ENCODE peak calls at places on chromosomes 5 and 9, in eight cellular contexts. T, B, O, Z, W, I, D and Q are unnamed samples.

GRCh38 chr9:135255843-135256567 is 168.5 kb downstream of the OLFM1 start:
- DNase-seq in T (no peak), B (no peak), O (peak), Z (no peak), W (no peak), I (no peak), D (no peak), Q (no peak)

GRCh38 chr5:135879591-135879990 is 16.1 kb downstream of the IL9 start:
- DNase-seq in T (no peak), B (no peak), O (no peak), Z (no peak), W (no peak), I (no peak), D (no peak), Q (no peak)

GRCh38 chr5:124872615-124873014 is 126.2 kb upstream of the ZNF608 start:
- DNase-seq in T (no peak), B (no peak), O (no peak), Z (no peak), W (no peak), I (no peak), D (no peak), Q (no peak)

GRCh38 chr9:135939351-135940265 is 21.6 kb downstream of the UBAC1 start:
- DNase-seq in T (peak), B (no peak), O (peak), Z (no peak), W (no peak), I (no peak), D (no peak), Q (no peak)

GRCh38 chr9:35350827-35351549 is 138.9 kb upstream of the RUSC2 start:
- DNase-seq in T (no peak), B (peak), O (no peak), Z (no peak), W (no peak), I (no peak), D (no peak), Q (peak)

GRCh38 chr5:39158127-39158593 is 61.2 kb downstream of the FYB1 start:
- DNase-seq in T (no peak), B (no peak), O (no peak), Z (no peak), W (no peak), I (no peak), D (peak), Q (no peak)

GRCh38 chr9:17318821-17319320 is 184.0 kb downstream of the CNTLN start:
- DNase-seq in T (no peak), B (peak), O (no peak), Z (no peak), W (no peak), I (no peak), D (no peak), Q (peak)

GRCh38 chr9:5450360-5451051 is at the start of gene CD274:
- DNase-seq in T (peak), B (peak), O (peak), Z (peak), W (peak), I (peak), D (peak), Q (peak)

GRCh38 chr5:132777209-132778069 is at the start of gene SEPTIN8:
- DNase-seq in T (peak), B (no peak), O (peak), Z (peak), W (peak), I (peak), D (peak), Q (no peak)

GRCh38 chr5:153610009-153610408 is 119.5 kb downstream of the GRIA1 start:
- DNase-seq in T (no peak), B (no peak), O (no peak), Z (no peak), W (no peak), I (no peak), D (no peak), Q (no peak)

GRCh38 chr5:7876867-7877266 is 7.9 kb downstream of the MTRR start:
- DNase-seq in T (peak), B (peak), O (no peak), Z (no peak), W (no peak), I (no peak), D (no peak), Q (peak)

GRCh38 chr9:29322240-29322639 is 1749.0 kb upstream of the C9orf72 start:
- DNase-seq in T (peak), B (no peak), O (no peak), Z (no peak), W (no peak), I (no peak), D (no peak), Q (peak)

GRCh38 chr9:129183495-129184308 is 5.6 kb upstream of the IER5L start:
- DNase-seq in T (peak), B (no peak), O (no peak), Z (no peak), W (no peak), I (no peak), D (no peak), Q (peak)

GRCh38 chr5:171162602-171163001 is 146.4 kb upstream of the TLX3 start:
- DNase-seq in T (peak), B (peak), O (no peak), Z (peak), W (no peak), I (no peak), D (no peak), Q (peak)

GRCh38 chr5:72355706-72356299 is 35.6 kb downstream of the PTCD2 start:
- DNase-seq in T (no peak), B (no peak), O (peak), Z (peak), W (peak), I (no peak), D (peak), Q (peak)

GRCh38 chr5:138739938-138740337 is 13.3 kb upstream of the CTNNA1 start:
- DNase-seq in T (no peak), B (no peak), O (no peak), Z (no peak), W (no peak), I (no peak), D (no peak), Q (no peak)

GRCh38 chr5:135568241-135568640 is 10.6 kb downstream of the CXCL14 start:
- DNase-seq in T (no peak), B (no peak), O (no peak), Z (no peak), W (no peak), I (no peak), D (no peak), Q (no peak)

GRCh38 chr9:134323741-134324358 is 2.4 kb upstream of the RXRA start:
- DNase-seq in T (no peak), B (peak), O (peak), Z (no peak), W (peak), I (no peak), D (peak), Q (peak)

GRCh38 chr9:5184776-5185175 is 663 bp downstream of the INSL6 start:
- DNase-seq in T (no peak), B (no peak), O (no peak), Z (no peak), W (no peak), I (no peak), D (no peak), Q (no peak)

GRCh38 chr5:8770431-8770830 is 775.4 kb downstream of the SEMA5A start:
- DNase-seq in T (no peak), B (no peak), O (no peak), Z (no peak), W (no peak), I (no peak), D (no peak), Q (peak)

GRCh38 chr5:28374492-28374934 is 1336.1 kb upstream of the CDH9 start:
- DNase-seq in T (no peak), B (peak), O (no peak), Z (no peak), W (no peak), I (no peak), D (no peak), Q (peak)

GRCh38 chr5:143219696-143220095 is 183.8 kb downstream of the NR3C1 start:
- DNase-seq in T (no peak), B (no peak), O (no peak), Z (no peak), W (no peak), I (no peak), D (no peak), Q (peak)

GRCh38 chr5:118033686-118034338 is 954.5 kb downstream of the DTWD2 start:
- DNase-seq in T (no peak), B (no peak), O (peak), Z (no peak), W (no peak), I (no peak), D (no peak), Q (no peak)

GRCh38 chr5:137315534-137316345 is 183.4 kb downstream of the SPOCK1 start:
- DNase-seq in T (no peak), B (no peak), O (no peak), Z (no peak), W (no peak), I (no peak), D (peak), Q (no peak)

GRCh38 chr9:81082251-81082650 is 607.1 kb downstream of the TLE1 start:
- DNase-seq in T (no peak), B (peak), O (no peak), Z (no peak), W (no peak), I (no peak), D (no peak), Q (no peak)

GRCh38 chr5:177300236-177300880 is 3.2 kb downstream of the RAB24 start:
- DNase-seq in T (peak), B (peak), O (no peak), Z (peak), W (no peak), I (peak), D (peak), Q (peak)

GRCh38 chr9:14317667-14318255 is 3.8 kb upstream of the NFIB start:
- DNase-seq in T (no peak), B (no peak), O (no peak), Z (no peak), W (no peak), I (no peak), D (no peak), Q (no peak)

GRCh38 chr5:153672347-153673090 is 182.0 kb downstream of the GRIA1 start:
- DNase-seq in T (no peak), B (peak), O (no peak), Z (no peak), W (no peak), I (no peak), D (no peak), Q (no peak)

GRCh38 chr5:65791721-65792698 is 70.0 kb downstream of the NLN start:
- DNase-seq in T (no peak), B (peak), O (no peak), Z (no peak), W (peak), I (no peak), D (no peak), Q (no peak)

GRCh38 chr9:77848897-77849296 is 182.7 kb downstream of the GNAQ start:
- DNase-seq in T (no peak), B (peak), O (peak), Z (no peak), W (no peak), I (no peak), D (peak), Q (peak)

GRCh38 chr9:37555786-37556185 is 20.4 kb downstream of the FBXO10 start:
- DNase-seq in T (no peak), B (peak), O (no peak), Z (no peak), W (no peak), I (no peak), D (no peak), Q (peak)

GRCh38 chr5:58077387-58077786 is 382.5 kb downstream of the PLK2 start:
- DNase-seq in T (no peak), B (no peak), O (no peak), Z (no peak), W (no peak), I (no peak), D (no peak), Q (peak)

GRCh38 chr9:31304576-31304975 is 1079.9 kb upstream of the ACO1 start:
- DNase-seq in T (no peak), B (peak), O (no peak), Z (no peak), W (no peak), I (no peak), D (no peak), Q (peak)

GRCh38 chr5:67234671-67235176 is 38.1 kb upstream of the CD180 start:
- DNase-seq in T (no peak), B (peak), O (peak), Z (no peak), W (no peak), I (no peak), D (no peak), Q (peak)

GRCh38 chr9:18260527-18260926 is 213.4 kb upstream of the ADAMTSL1 start:
- DNase-seq in T (no peak), B (peak), O (no peak), Z (no peak), W (no peak), I (no peak), D (no peak), Q (no peak)

GRCh38 chr5:32526815-32527214 is 58.5 kb upstream of the SUB1 start:
- DNase-seq in T (no peak), B (no peak), O (no peak), Z (no peak), W (no peak), I (no peak), D (no peak), Q (no peak)

GRCh38 chr5:52909192-52909591 is 80.0 kb upstream of the ITGA2 start:
- DNase-seq in T (no peak), B (no peak), O (no peak), Z (no peak), W (no peak), I (no peak), D (no peak), Q (peak)

DNA sequence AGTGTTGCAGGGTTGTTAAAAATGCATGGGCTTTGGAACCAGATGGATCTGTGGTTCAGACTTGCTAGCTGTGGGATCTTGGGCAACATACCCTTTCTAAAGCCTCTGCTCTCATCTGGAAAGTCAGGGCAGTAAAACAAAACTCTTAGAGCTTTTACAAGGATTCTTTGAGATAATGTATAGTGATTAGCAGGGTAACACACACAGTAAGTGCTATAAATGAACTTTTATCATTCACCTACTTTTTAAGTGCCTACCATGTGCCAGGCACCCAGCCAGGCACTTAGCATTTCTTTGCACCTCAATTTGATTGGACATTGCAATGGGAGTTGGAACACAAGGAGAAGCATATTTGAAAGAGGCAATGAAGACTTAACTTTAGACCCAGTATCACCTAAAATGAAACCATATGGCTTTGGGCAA is 208.6 kb upstream of the PAPPA start:
- DNase-seq in T (no peak), B (no peak), O (no peak), Z (no peak), W (no peak), I (no peak), D (no peak), Q (no peak)
- H3K4me3 ChIP-seq in T (no peak), B (no peak), O (no peak), Z (no peak), W (no peak), I (no peak), D (no peak), Q (no peak)

DNA sequence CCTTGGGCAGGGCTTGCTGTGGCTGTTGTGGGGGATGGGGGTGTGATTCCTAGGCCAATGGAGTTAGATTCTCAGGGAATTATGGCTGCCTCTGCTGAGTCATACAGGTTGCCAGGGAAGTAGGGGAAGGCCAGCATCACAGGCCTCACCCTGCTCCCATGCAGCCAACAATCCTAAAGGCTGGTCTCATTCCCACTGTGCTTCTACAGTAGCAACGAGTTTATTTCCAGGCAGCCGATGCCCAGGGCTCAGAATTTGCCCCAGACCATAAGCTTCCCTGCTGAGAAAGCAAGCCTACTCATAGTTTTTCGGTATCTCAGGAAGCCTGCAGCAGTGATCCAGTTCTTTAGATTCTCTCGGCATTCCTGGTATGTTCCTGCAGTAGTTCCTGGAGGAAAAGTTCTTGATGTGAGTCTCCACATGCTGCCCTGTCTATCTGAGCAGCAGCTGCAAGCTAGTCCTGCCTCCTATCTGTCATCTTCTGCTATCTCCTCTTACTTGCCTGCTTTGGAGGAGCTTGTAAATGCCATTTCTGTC is 59.3 kb upstream of the SELENOP start:
- DNase-seq in T (no peak), B (no peak), O (no peak), Z (no peak), W (no peak), I (no peak), D (no peak), Q (peak)
- TF ChIP-seq CTCF in T (no peak), B (no peak), O (no peak), Z (no peak), W (peak), I (no peak), D (no peak), Q (peak)

GRCh38 chr9:33294670-33295432 is 4.5 kb downstream of the NFX1 start:
- DNase-seq in T (peak), B (no peak), O (no peak), Z (no peak), W (no peak), I (no peak), D (no peak), Q (no peak)

GRCh38 chr9:33300546-33300945 is 10.2 kb downstream of the NFX1 start:
- DNase-seq in T (no peak), B (no peak), O (no peak), Z (no peak), W (no peak), I (no peak), D (no peak), Q (no peak)

GRCh38 chr9:33295571-33295970 is 5.3 kb downstream of the NFX1 start:
- DNase-seq in T (peak), B (no peak), O (no peak), Z (no peak), W (no peak), I (no peak), D (no peak), Q (no peak)

GRCh38 chr9:33293782-33294181 is 3.5 kb downstream of the NFX1 start:
- DNase-seq in T (no peak), B (no peak), O (no peak), Z (no peak), W (no peak), I (no peak), D (no peak), Q (no peak)

GRCh38 chr9:33297455-33297854 is 7.1 kb downstream of the NFX1 start:
- DNase-seq in T (peak), B (no peak), O (no peak), Z (no peak), W (no peak), I (no peak), D (peak), Q (peak)
- H3K4me3 ChIP-seq in T (peak), B (no peak), O (peak), Z (no peak), W (no peak), I (peak), D (no peak), Q (no peak)

GRCh38 chr9:75101004-75101601 is 12.8 kb downstream of the OSTF1 start:
- DNase-seq in T (no peak), B (no peak), O (no peak), Z (peak), W (no peak), I (no peak), D (no peak), Q (no peak)
- TF ChIP-seq CTCF in T (no peak), B (no peak), O (no peak), Z (no peak), W (no peak), I (no peak), D (no peak), Q (no peak)

GRCh38 chr5:68480385-68480940 is 264.9 kb downstream of the PIK3R1 start:
- DNase-seq in T (no peak), B (no peak), O (no peak), Z (no peak), W (no peak), I (no peak), D (no peak), Q (no peak)

GRCh38 chr5:68476854-68477253 is 261.3 kb downstream of the PIK3R1 start:
- DNase-seq in T (no peak), B (no peak), O (no peak), Z (peak), W (no peak), I (no peak), D (no peak), Q (no peak)

GRCh38 chr5:68475476-68475875 is 259.9 kb downstream of the PIK3R1 start:
- DNase-seq in T (no peak), B (no peak), O (no peak), Z (no peak), W (no peak), I (no peak), D (no peak), Q (no peak)

GRCh38 chr5:68479524-68479923 is 264.0 kb downstream of the PIK3R1 start:
- DNase-seq in T (no peak), B (no peak), O (no peak), Z (no peak), W (no peak), I (no peak), D (no peak), Q (no peak)

DNA sequence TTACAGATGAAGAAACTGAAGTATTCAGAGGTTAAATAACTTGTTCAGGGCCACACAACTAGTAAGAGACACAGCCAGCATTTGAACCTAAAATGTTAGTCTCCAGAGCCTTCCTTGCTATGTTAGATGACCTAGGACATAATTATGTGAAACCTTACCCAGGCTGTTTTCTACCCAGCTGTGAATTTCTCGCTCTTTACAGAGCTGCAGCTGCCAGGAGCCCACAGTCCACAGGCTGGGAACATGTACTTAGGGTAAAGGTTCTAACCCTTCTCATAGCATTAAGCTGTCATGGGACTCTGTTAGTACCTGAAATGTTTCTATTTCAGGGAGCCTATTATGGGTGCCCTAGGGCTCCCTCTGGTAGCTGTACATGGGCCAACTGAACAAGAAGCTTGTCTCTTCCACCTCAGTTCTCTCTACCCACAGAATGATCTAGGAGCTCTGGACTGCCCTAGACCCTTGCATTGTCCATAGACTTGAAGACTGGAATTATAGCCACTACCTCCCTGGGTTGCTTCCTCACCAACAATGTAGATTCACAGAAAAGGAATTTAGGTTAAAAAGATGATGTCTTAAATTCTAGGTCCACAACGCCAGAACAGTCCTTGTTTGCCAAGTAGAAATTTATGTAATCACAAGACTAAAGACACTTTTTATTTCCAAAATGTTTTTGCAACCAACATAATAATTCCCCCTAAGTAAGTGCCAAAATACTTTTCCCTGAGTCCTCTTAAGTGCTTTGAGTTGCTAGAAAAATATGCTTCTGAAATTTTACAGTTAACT is 262.9 kb downstream of the PIK3R1 start:
- DNase-seq in T (no peak), B (peak), O (no peak), Z (no peak), W (no peak), I (no peak), D (no peak), Q (peak)
- H3K4me3 ChIP-seq in T (no peak), B (no peak), O (no peak), Z (no peak), W (no peak), I (no peak), D (no peak), Q (no peak)